ENCODE peak calls at places on chromosomes 3 and 15, in ten cellular contexts. One of them, this sample, is unnamed.

GRCh38 chr3:104909721-104910120 is 457.0 kb upstream of the ALCAM start:
- DNase-seq in SK-N-DZ: no peak
- DNase-seq in SJCRH30: peak; percentile 24
- DNase-seq in H7: no peak
- DNase-seq in keratinocyte: no peak
- DNase-seq in EH: peak; percentile 49
- DNase-seq in RWPE1: no peak
- DNase-seq in T follicular helper cell: no peak
- DNase-seq in stimulated activated CD4-positive, alpha-beta T cell treated with anti-CD3 and anti-CD28 coated beads, TNF-alpha, amount 100 ng/mL, for 1 hour: no peak
- DNase-seq in NCI-H1417 treated with DMSO at 0.1 percent for 48 hours: no peak
- DNase-seq in this sample: no peak

GRCh38 chr3:25910997-25911396 is 121.1 kb downstream of the OXSM start:
- DNase-seq in H7: no peak
- DNase-seq in SK-N-DZ: no peak
- DNase-seq in NCI-H1417 treated with DMSO at 0.1 percent for 48 hours: no peak
- DNase-seq in EH: peak; percentile 23
- DNase-seq in keratinocyte: no peak
- DNase-seq in stimulated activated CD4-positive, alpha-beta T cell treated with anti-CD3 and anti-CD28 coated beads, TNF-alpha, amount 100 ng/mL, for 1 hour: peak; percentile 34
- DNase-seq in T follicular helper cell: peak; percentile 11
- DNase-seq in RWPE1: no peak
- DNase-seq in SJCRH30: peak; percentile 67
- DNase-seq in this sample: no peak

GRCh38 chr3:127915115-127915936 is at the start of gene KBTBD12:
- DNase-seq in stimulated activated CD4-positive, alpha-beta T cell treated with anti-CD3 and anti-CD28 coated beads, TNF-alpha, amount 100 ng/mL, for 1 hour: no peak
- DNase-seq in EH: no peak
- DNase-seq in SJCRH30: no peak
- DNase-seq in H7: peak; percentile 57
- DNase-seq in SK-N-DZ: no peak
- DNase-seq in keratinocyte: no peak
- DNase-seq in NCI-H1417 treated with DMSO at 0.1 percent for 48 hours: no peak
- DNase-seq in T follicular helper cell: no peak
- DNase-seq in RWPE1: no peak
- DNase-seq in this sample: no peak

GRCh38 chr15:58677426-58677825 is 72.1 kb downstream of the ADAM10 start:
- DNase-seq in RWPE1: no peak
- DNase-seq in NCI-H1417 treated with DMSO at 0.1 percent for 48 hours: no peak
- DNase-seq in SJCRH30: no peak
- DNase-seq in EH: no peak
- DNase-seq in keratinocyte: no peak
- DNase-seq in stimulated activated CD4-positive, alpha-beta T cell treated with anti-CD3 and anti-CD28 coated beads, TNF-alpha, amount 100 ng/mL, for 1 hour: no peak
- DNase-seq in SK-N-DZ: no peak
- DNase-seq in H7: no peak
- DNase-seq in T follicular helper cell: no peak
- DNase-seq in this sample: no peak

GRCh38 chr3:8972614-8973013 is 9.3 kb upstream of the RAD18 start:
- DNase-seq in NCI-H1417 treated with DMSO at 0.1 percent for 48 hours: no peak
- DNase-seq in H7: no peak
- DNase-seq in keratinocyte: no peak
- DNase-seq in RWPE1: peak; percentile 54
- DNase-seq in T follicular helper cell: no peak
- DNase-seq in SJCRH30: peak; percentile 84
- DNase-seq in EH: peak; percentile 52
- DNase-seq in stimulated activated CD4-positive, alpha-beta T cell treated with anti-CD3 and anti-CD28 coated beads, TNF-alpha, amount 100 ng/mL, for 1 hour: no peak
- DNase-seq in SK-N-DZ: peak; percentile 57
- DNase-seq in this sample: no peak

GRCh38 chr3:183497313-183497712 is 58.2 kb downstream of the KLHL6 start:
- DNase-seq in SJCRH30: no peak
- DNase-seq in NCI-H1417 treated with DMSO at 0.1 percent for 48 hours: no peak
- DNase-seq in RWPE1: no peak
- DNase-seq in keratinocyte: no peak
- DNase-seq in SK-N-DZ: no peak
- DNase-seq in EH: no peak
- DNase-seq in H7: peak; percentile 60
- DNase-seq in T follicular helper cell: no peak
- DNase-seq in stimulated activated CD4-positive, alpha-beta T cell treated with anti-CD3 and anti-CD28 coated beads, TNF-alpha, amount 100 ng/mL, for 1 hour: no peak
- DNase-seq in this sample: no peak

GRCh38 chr15:69570997-69571396 is 118.4 kb downstream of the RPLP1 start:
- DNase-seq in stimulated activated CD4-positive, alpha-beta T cell treated with anti-CD3 and anti-CD28 coated beads, TNF-alpha, amount 100 ng/mL, for 1 hour: no peak
- DNase-seq in H7: no peak
- DNase-seq in SJCRH30: no peak
- DNase-seq in keratinocyte: no peak
- DNase-seq in SK-N-DZ: no peak
- DNase-seq in RWPE1: no peak
- DNase-seq in EH: no peak
- DNase-seq in NCI-H1417 treated with DMSO at 0.1 percent for 48 hours: no peak
- DNase-seq in T follicular helper cell: no peak
- DNase-seq in this sample: no peak

GRCh38 chr15:39835550-39835949 is 52.9 kb upstream of the FSIP1 start:
- DNase-seq in SK-N-DZ: no peak
- DNase-seq in H7: no peak
- DNase-seq in EH: no peak
- DNase-seq in T follicular helper cell: no peak
- DNase-seq in stimulated activated CD4-positive, alpha-beta T cell treated with anti-CD3 and anti-CD28 coated beads, TNF-alpha, amount 100 ng/mL, for 1 hour: no peak
- DNase-seq in SJCRH30: no peak
- DNase-seq in NCI-H1417 treated with DMSO at 0.1 percent for 48 hours: no peak
- DNase-seq in RWPE1: no peak
- DNase-seq in keratinocyte: no peak
- DNase-seq in this sample: no peak

GRCh38 chr3:183300996-183301562 is 48.0 kb downstream of the B3GNT5 start:
- DNase-seq in SK-N-DZ: no peak
- DNase-seq in stimulated activated CD4-positive, alpha-beta T cell treated with anti-CD3 and anti-CD28 coated beads, TNF-alpha, amount 100 ng/mL, for 1 hour: no peak
- DNase-seq in RWPE1: no peak
- DNase-seq in SJCRH30: no peak
- DNase-seq in T follicular helper cell: no peak
- DNase-seq in NCI-H1417 treated with DMSO at 0.1 percent for 48 hours: no peak
- DNase-seq in EH: peak; percentile 56
- DNase-seq in H7: no peak
- DNase-seq in keratinocyte: no peak
- DNase-seq in this sample: no peak

GRCh38 chr3:195847061-195847950 is 35.6 kb upstream of the MUC4 start:
- DNase-seq in NCI-H1417 treated with DMSO at 0.1 percent for 48 hours: no peak
- DNase-seq in keratinocyte: no peak
- DNase-seq in T follicular helper cell: no peak
- DNase-seq in SK-N-DZ: no peak
- DNase-seq in stimulated activated CD4-positive, alpha-beta T cell treated with anti-CD3 and anti-CD28 coated beads, TNF-alpha, amount 100 ng/mL, for 1 hour: no peak
- DNase-seq in H7: no peak
- DNase-seq in SJCRH30: no peak
- DNase-seq in RWPE1: peak; percentile 73
- DNase-seq in EH: peak; percentile 71
- DNase-seq in this sample: no peak

GRCh38 chr15:61169904-61170695 is 59.0 kb downstream of the RORA start:
- DNase-seq in NCI-H1417 treated with DMSO at 0.1 percent for 48 hours: no peak
- DNase-seq in RWPE1: no peak
- DNase-seq in stimulated activated CD4-positive, alpha-beta T cell treated with anti-CD3 and anti-CD28 coated beads, TNF-alpha, amount 100 ng/mL, for 1 hour: no peak
- DNase-seq in EH: no peak
- DNase-seq in T follicular helper cell: no peak
- DNase-seq in keratinocyte: no peak
- DNase-seq in H7: no peak
- DNase-seq in SK-N-DZ: no peak
- DNase-seq in SJCRH30: no peak
- DNase-seq in this sample: no peak

GRCh38 chr3:171268677-171269076 is 191.5 kb downstream of the TNIK start:
- DNase-seq in EH: no peak
- DNase-seq in H7: no peak
- DNase-seq in T follicular helper cell: no peak
- DNase-seq in keratinocyte: no peak
- DNase-seq in stimulated activated CD4-positive, alpha-beta T cell treated with anti-CD3 and anti-CD28 coated beads, TNF-alpha, amount 100 ng/mL, for 1 hour: no peak
- DNase-seq in RWPE1: no peak
- DNase-seq in SJCRH30: no peak
- DNase-seq in SK-N-DZ: no peak
- DNase-seq in NCI-H1417 treated with DMSO at 0.1 percent for 48 hours: no peak
- DNase-seq in this sample: no peak

GRCh38 chr15:74631935-74632560 is 16.4 kb downstream of the CLK3 start:
- DNase-seq in SJCRH30: peak; percentile 80
- DNase-seq in stimulated activated CD4-positive, alpha-beta T cell treated with anti-CD3 and anti-CD28 coated beads, TNF-alpha, amount 100 ng/mL, for 1 hour: peak; percentile 48
- DNase-seq in NCI-H1417 treated with DMSO at 0.1 percent for 48 hours: no peak
- DNase-seq in H7: peak; percentile 90
- DNase-seq in RWPE1: peak; percentile 76
- DNase-seq in SK-N-DZ: peak; percentile 62
- DNase-seq in EH: peak; percentile 59
- DNase-seq in T follicular helper cell: peak; percentile 32
- DNase-seq in keratinocyte: no peak
- DNase-seq in this sample: peak; percentile 86

GRCh38 chr3:182027366-182027765 is 315.6 kb downstream of the SOX2 start:
- DNase-seq in EH: no peak
- DNase-seq in stimulated activated CD4-positive, alpha-beta T cell treated with anti-CD3 and anti-CD28 coated beads, TNF-alpha, amount 100 ng/mL, for 1 hour: no peak
- DNase-seq in SK-N-DZ: no peak
- DNase-seq in T follicular helper cell: no peak
- DNase-seq in RWPE1: peak; percentile 50
- DNase-seq in keratinocyte: peak; percentile 1
- DNase-seq in NCI-H1417 treated with DMSO at 0.1 percent for 48 hours: no peak
- DNase-seq in SJCRH30: no peak
- DNase-seq in H7: no peak
- DNase-seq in this sample: no peak

GRCh38 chr3:149316427-149316826 is 17.0 kb downstream of the TM4SF18 start:
- DNase-seq in stimulated activated CD4-positive, alpha-beta T cell treated with anti-CD3 and anti-CD28 coated beads, TNF-alpha, amount 100 ng/mL, for 1 hour: no peak
- DNase-seq in H7: no peak
- DNase-seq in RWPE1: no peak
- DNase-seq in keratinocyte: no peak
- DNase-seq in NCI-H1417 treated with DMSO at 0.1 percent for 48 hours: no peak
- DNase-seq in SJCRH30: no peak
- DNase-seq in EH: peak; percentile 50
- DNase-seq in T follicular helper cell: no peak
- DNase-seq in SK-N-DZ: no peak
- DNase-seq in this sample: no peak

GRCh38 chr3:185677146-185677829 is 91.2 kb downstream of the SENP2 start:
- DNase-seq in NCI-H1417 treated with DMSO at 0.1 percent for 48 hours: no peak
- DNase-seq in H7: peak; percentile 69
- DNase-seq in RWPE1: peak; percentile 73
- DNase-seq in SJCRH30: peak; percentile 75
- DNase-seq in keratinocyte: peak; percentile 77
- DNase-seq in stimulated activated CD4-positive, alpha-beta T cell treated with anti-CD3 and anti-CD28 coated beads, TNF-alpha, amount 100 ng/mL, for 1 hour: no peak
- DNase-seq in T follicular helper cell: no peak
- DNase-seq in EH: peak; percentile 78
- DNase-seq in SK-N-DZ: peak; percentile 53
- DNase-seq in this sample: no peak

GRCh38 chr15:40282870-40283614 is at the start of gene ANKRD63:
- DNase-seq in SK-N-DZ: no peak
- DNase-seq in RWPE1: no peak
- DNase-seq in T follicular helper cell: no peak
- DNase-seq in NCI-H1417 treated with DMSO at 0.1 percent for 48 hours: no peak
- DNase-seq in EH: no peak
- DNase-seq in SJCRH30: no peak
- DNase-seq in stimulated activated CD4-positive, alpha-beta T cell treated with anti-CD3 and anti-CD28 coated beads, TNF-alpha, amount 100 ng/mL, for 1 hour: no peak
- DNase-seq in keratinocyte: no peak
- DNase-seq in H7: peak; percentile 87
- DNase-seq in this sample: peak; percentile 72